ENCODE peak calls at places on chromosomes 7 and 10, in four cellular contexts. E is CD8-positive, alpha-beta T cell; S is PC-3; H is right lobe of liver. C is an unnamed sample.

GRCh38 chr10:67036808-67037207 is 111.0 kb downstream of the LRRTM3 start:
- DNase-seq in E (no peak), S (peak; percentile 66), H (no peak), C (no peak)

GRCh38 chr7:31875424-31875823 is 188.4 kb downstream of the PPP1R17 start:
- DNase-seq in E (no peak), S (peak; percentile 26), H (no peak), C (peak; percentile 48)

GRCh38 chr7:75993689-75994387 is 557 bp downstream of the TMEM120A start:
- DNase-seq in E (no peak), S (peak; percentile 31), H (peak; percentile 94), C (no peak)

GRCh38 chr10:67790534-67791408 is 47.2 kb downstream of the DNAJC12 start:
- DNase-seq in E (no peak), S (no peak), H (no peak), C (peak; percentile 60)

GRCh38 chr10:79142064-79142491 is 73.3 kb downstream of the ZMIZ1 start:
- DNase-seq in E (no peak), S (no peak), H (no peak), C (no peak)

GRCh38 chr10:79507436-79508167 is 4.7 kb upstream of the EIF5AL1 start:
- DNase-seq in E (no peak), S (no peak), H (no peak), C (no peak)

GRCh38 chr10:88881922-88882645 is 2.0 kb downstream of the STAMBPL1 start:
- DNase-seq in E (no peak), S (no peak), H (no peak), C (no peak)

GRCh38 chr10:94343159-94343558 is 19.6 kb downstream of the NOC3L start:
- DNase-seq in E (no peak), S (no peak), H (no peak), C (no peak)

GRCh38 chr10:110268442-110268841 is 36.3 kb downstream of the SMNDC1 start:
- DNase-seq in E (no peak), S (no peak), H (peak; percentile 69), C (no peak)

GRCh38 chr10:25758041-25758457 is 176.0 kb upstream of the MYO3A start:
- DNase-seq in E (no peak), S (peak; percentile 16), H (no peak), C (no peak)

GRCh38 chr10:37488792-37489657 is 363.6 kb downstream of the ANKRD30A start:
- DNase-seq in E (no peak), S (peak; percentile 99), H (no peak), C (peak; percentile 81)

GRCh38 chr10:21961847-21962246 is 41.7 kb downstream of the DNAJC1 start:
- DNase-seq in E (no peak), S (no peak), H (no peak), C (no peak)

GRCh38 chr7:77467453-77467852 is 51.3 kb upstream of the GSAP start:
- DNase-seq in E (no peak), S (no peak), H (peak; percentile 51), C (no peak)

GRCh38 chr7:158141806-158142518 is 445.7 kb downstream of the PTPRN2 start:
- DNase-seq in E (no peak), S (no peak), H (no peak), C (no peak)

GRCh38 chr7:151133986-151134742 is 33.3 kb downstream of the GBX1 start:
- DNase-seq in E (no peak), S (no peak), H (no peak), C (no peak)

GRCh38 chr7:3042861-3043489 is 692 bp downstream of the CARD11 start:
- DNase-seq in E (peak; percentile 78), S (peak; percentile 35), H (no peak), C (no peak)

GRCh38 chr10:114902151-114902550 is 35.8 kb upstream of the TRUB1 start:
- DNase-seq in E (no peak), S (no peak), H (no peak), C (no peak)

GRCh38 chr7:24854866-24855265 is 97.6 kb upstream of the GSDME start:
- DNase-seq in E (no peak), S (no peak), H (no peak), C (no peak)

GRCh38 chr7:136956671-136957070 is 88.2 kb downstream of the CHRM2 start:
- DNase-seq in E (no peak), S (peak; percentile 33), H (no peak), C (no peak)

GRCh38 chr10:102605712-102606111 is 38.6 kb upstream of the TRIM8 start:
- DNase-seq in E (no peak), S (peak; percentile 31), H (no peak), C (no peak)

GRCh38 chr7:5695037-5695708 is 86.3 kb downstream of the RNF216 start:
- DNase-seq in E (peak; percentile 81), S (no peak), H (no peak), C (no peak)

GRCh38 chr7:132577206-132578049 is 1.2 kb upstream of the PLXNA4 start:
- DNase-seq in E (no peak), S (peak; percentile 21), H (peak; percentile 55), C (no peak)

GRCh38 chr10:122461367-122461728 is at the start of gene HTRA1:
- DNase-seq in E (no peak), S (peak; percentile 45), H (peak; percentile 90), C (peak; percentile 41)

GRCh38 chr10:22030421-22030820 is 26.9 kb upstream of the DNAJC1 start:
- DNase-seq in E (no peak), S (no peak), H (no peak), C (no peak)

GRCh38 chr7:11633325-11633724 is 198.7 kb downstream of the THSD7A start:
- DNase-seq in E (no peak), S (no peak), H (no peak), C (no peak)

GRCh38 chr7:98771519-98772241 is 98.1 kb downstream of the TMEM130 start:
- DNase-seq in E (no peak), S (no peak), H (no peak), C (no peak)

GRCh38 chr10:79387974-79388850 is 40.9 kb downstream of the PPIF start:
- DNase-seq in E (peak; percentile 32), S (no peak), H (no peak), C (no peak)

GRCh38 chr10:11547111-11547625 is 64.3 kb downstream of the USP6NL start:
- DNase-seq in E (no peak), S (peak; percentile 6), H (no peak), C (peak; percentile 45)

GRCh38 chr7:158432369-158433270 is 155.0 kb downstream of the PTPRN2 start:
- DNase-seq in E (no peak), S (peak; percentile 90), H (no peak), C (no peak)

GRCh38 chr7:46660402-46660801 is 739.3 kb upstream of the IGFBP3 start:
- DNase-seq in E (no peak), S (no peak), H (no peak), C (no peak)

GRCh38 chr7:46664458-46664857 is 743.4 kb upstream of the IGFBP3 start:
- DNase-seq in E (no peak), S (no peak), H (no peak), C (no peak)

GRCh38 chr7:46658281-46658680 is 737.2 kb upstream of the IGFBP3 start:
- DNase-seq in E (no peak), S (no peak), H (no peak), C (peak; percentile 7)

GRCh38 chr7:46663025-46663424 is 742.0 kb upstream of the IGFBP3 start:
- DNase-seq in E (no peak), S (no peak), H (no peak), C (no peak)
- H3K4me1 ChIP-seq in E (no peaks in the 10 kb centered on the region), S (no peaks in the 10 kb centered on the region), H (no peaks in the 10 kb centered on the region), C (no peaks in the 10 kb centered on the region)

GRCh38 chr7:30159698-30160143 is 24.9 kb downstream of the MTURN start:
- DNase-seq in E (no peak), S (peak; percentile 46), H (no peak), C (no peak)
- TF ChIP-seq CTCF in E (no peak), S (peak; percentile 54), H (no peak), C (peak; percentile 58)

GRCh38 chr7:45156516-45157272 is 897 bp upstream of the RAMP3 start:
- DNase-seq in E (no peak), S (no peak), H (no peak), C (no peak)

GRCh38 chr7:45155941-45156340 is 1.6 kb upstream of the RAMP3 start:
- DNase-seq in E (no peak), S (no peak), H (no peak), C (no peak)

GRCh38 chr7:45159296-45159695 is 1.7 kb downstream of the RAMP3 start:
- DNase-seq in E (no peak), S (no peak), H (no peak), C (no peak)

GRCh38 chr7:45157286-45157652 is 322 bp upstream of the RAMP3 start:
- DNase-seq in E (no peak), S (no peak), H (no peak), C (no peak)

DNA sequence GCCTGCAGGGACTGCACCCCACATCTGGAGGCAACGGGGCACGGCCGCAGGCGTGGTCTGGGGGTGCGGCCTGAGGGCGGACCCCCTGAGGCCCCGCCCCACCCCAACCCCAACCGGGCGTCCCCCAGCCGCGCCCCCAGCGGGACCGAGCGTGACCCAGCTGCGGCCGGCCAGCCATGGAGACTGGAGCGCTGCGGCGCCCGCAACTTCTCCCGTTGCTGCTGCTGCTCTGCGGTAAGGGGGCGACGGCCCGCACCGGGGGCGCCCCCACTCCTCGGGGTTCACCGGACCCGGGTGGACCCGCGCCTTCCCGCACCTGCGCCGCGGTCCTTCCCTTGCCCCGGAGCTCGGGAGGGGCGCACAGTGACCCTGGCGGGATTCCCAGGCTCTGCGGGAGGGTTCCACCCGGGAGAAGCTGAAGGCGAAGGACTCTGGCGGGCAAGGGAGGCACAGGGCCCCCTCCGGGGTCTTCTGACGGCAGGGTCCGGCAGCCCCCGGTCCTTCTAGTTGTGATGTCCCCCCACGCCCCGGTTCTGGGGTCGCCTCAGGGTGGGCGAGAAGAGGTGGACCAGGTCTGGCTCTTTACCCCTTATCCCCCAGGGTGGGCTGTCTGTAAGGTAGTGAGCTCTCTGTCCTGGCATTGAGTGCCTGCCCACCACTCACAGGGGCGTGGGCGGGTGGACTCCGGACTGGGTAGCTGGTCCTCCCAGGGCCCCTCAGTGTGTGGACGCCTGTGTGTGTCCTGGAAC is at the start of gene RAMP3:
- DNase-seq in E (no peak), S (no peak), H (no peak), C (no peak)
- H3K27me3 ChIP-seq in E (peaks cover 4% of the 10 kb centered on the region), S (no peaks in the 10 kb centered on the region), H (no peaks in the 10 kb centered on the region), C (peaks cover 39% of the 10 kb centered on the region)

DNA sequence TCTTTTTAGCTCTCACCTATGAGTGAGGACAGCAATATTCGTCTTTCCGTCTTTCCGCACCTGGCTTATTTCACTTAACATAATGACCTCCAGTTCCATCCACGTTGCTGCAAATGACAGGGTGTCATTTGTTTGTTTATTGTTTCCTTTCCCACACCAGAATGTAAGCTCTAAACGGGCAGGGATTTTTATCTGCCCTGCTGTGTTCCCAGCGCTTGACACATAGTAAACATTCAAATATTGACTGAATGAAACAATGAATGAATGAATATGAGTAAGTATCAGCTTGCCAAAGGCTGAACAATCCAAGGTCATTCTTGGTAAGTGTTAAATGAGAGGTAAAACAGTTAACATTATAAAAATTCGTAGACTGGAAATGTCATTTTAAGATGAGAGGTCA is 12.8 kb downstream of the SH3PXD2A start:
- DNase-seq in E (no peak), S (peak; percentile 40), H (no peak), C (no peak)
- H3K4me1 ChIP-seq in E (peaks cover 15% of the 10 kb centered on the region), S (peaks cover 6% of the 10 kb centered on the region), H (no peaks in the 10 kb centered on the region), C (peaks cover 75% of the 10 kb centered on the region)

GRCh38 chr10:64102264-64102633 is 581.0 kb downstream of the REEP3 start:
- DNase-seq in E (no peak), S (no peak), H (no peak), C (no peak)

GRCh38 chr10:64101611-64102263 is 580.5 kb downstream of the REEP3 start:
- DNase-seq in E (no peak), S (peak; percentile 67), H (no peak), C (no peak)

DNA sequence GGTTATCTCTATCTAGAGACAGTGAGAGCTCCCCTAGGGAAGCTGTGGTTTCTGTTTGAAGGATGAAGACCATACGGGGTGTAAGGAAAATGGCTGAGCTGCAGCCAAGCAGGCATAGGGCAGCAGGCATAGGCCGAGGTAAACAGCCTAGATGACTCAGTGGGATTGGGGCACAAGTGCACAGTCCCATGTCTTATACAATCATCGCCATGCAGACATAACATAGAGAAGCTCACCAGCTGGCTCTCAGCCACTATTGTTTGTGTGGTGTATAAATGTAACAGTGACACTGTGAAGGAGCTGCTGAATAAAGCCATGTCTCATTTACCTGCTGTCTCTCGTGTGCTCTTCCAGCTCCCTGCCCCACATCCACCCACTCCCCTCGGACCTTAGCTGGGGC is 582.5 kb downstream of the REEP3 start:
- DNase-seq in E (no peak), S (peak; percentile 56), H (no peak), C (no peak)
- TF ChIP-seq CTCF in E (no peak), S (no peak), H (no peak), C (no peak)